ENCODE peak calls at places on chromosomes 4 and X, in nine cellular contexts. One of them, this sample, is unnamed.

GRCh38 chr4:82099863-82100579 is 273.8 kb downstream of the HNRNPD start:
- DNase-seq in immature natural killer cell: no peak
- DNase-seq in ACHN: no peak
- DNase-seq in AG10803: peak; percentile 4
- DNase-seq in NCI-H2227 treated with DMSO at 0.1 percent for 48 hours: no peak
- DNase-seq in HTR-8/SVneo: no peak
- DNase-seq in skeletal muscle cell: peak; percentile 0
- DNase-seq in dermis microvascular lymphatic vessel endothelial cell: no peak
- DNase-seq in astrocyte: no peak
- DNase-seq in this sample: no peak

GRCh38 chr4:110442309-110442708 is 33.6 kb upstream of the ENPEP start:
- DNase-seq in immature natural killer cell: no peak
- DNase-seq in ACHN: no peak
- DNase-seq in AG10803: no peak
- DNase-seq in NCI-H2227 treated with DMSO at 0.1 percent for 48 hours: no peak
- DNase-seq in HTR-8/SVneo: no peak
- DNase-seq in skeletal muscle cell: no peak
- DNase-seq in dermis microvascular lymphatic vessel endothelial cell: no peak
- DNase-seq in astrocyte: no peak
- DNase-seq in this sample: no peak

GRCh38 chrX:104288961-104289360 is 34.2 kb upstream of the ESX1 start:
- DNase-seq in immature natural killer cell: no peak
- DNase-seq in ACHN: no peak
- DNase-seq in AG10803: no peak
- DNase-seq in NCI-H2227 treated with DMSO at 0.1 percent for 48 hours: no peak
- DNase-seq in HTR-8/SVneo: no peak
- DNase-seq in skeletal muscle cell: no peak
- DNase-seq in dermis microvascular lymphatic vessel endothelial cell: no peak
- DNase-seq in astrocyte: peak; percentile 16
- DNase-seq in this sample: no peak

GRCh38 chr4:150117094-150117493 is 38.8 kb downstream of the DCLK2 start:
- DNase-seq in immature natural killer cell: no peak
- DNase-seq in ACHN: no peak
- DNase-seq in AG10803: peak; percentile 54
- DNase-seq in NCI-H2227 treated with DMSO at 0.1 percent for 48 hours: no peak
- DNase-seq in HTR-8/SVneo: no peak
- DNase-seq in skeletal muscle cell: no peak
- DNase-seq in dermis microvascular lymphatic vessel endothelial cell: no peak
- DNase-seq in astrocyte: peak; percentile 77
- DNase-seq in this sample: no peak

GRCh38 chr4:173899813-173900212 is 369.8 kb upstream of the HAND2 start:
- DNase-seq in immature natural killer cell: no peak
- DNase-seq in ACHN: no peak
- DNase-seq in AG10803: no peak
- DNase-seq in NCI-H2227 treated with DMSO at 0.1 percent for 48 hours: no peak
- DNase-seq in HTR-8/SVneo: no peak
- DNase-seq in skeletal muscle cell: no peak
- DNase-seq in dermis microvascular lymphatic vessel endothelial cell: no peak
- DNase-seq in astrocyte: no peak
- DNase-seq in this sample: no peak

GRCh38 chrX:120585702-120586101 is 18.2 kb upstream of the MCTS1 start:
- DNase-seq in immature natural killer cell: no peak
- DNase-seq in ACHN: no peak
- DNase-seq in AG10803: no peak
- DNase-seq in NCI-H2227 treated with DMSO at 0.1 percent for 48 hours: no peak
- DNase-seq in HTR-8/SVneo: no peak
- DNase-seq in skeletal muscle cell: no peak
- DNase-seq in dermis microvascular lymphatic vessel endothelial cell: no peak
- DNase-seq in astrocyte: no peak
- DNase-seq in this sample: no peak

GRCh38 chr4:168537086-168537485 is 40.2 kb downstream of the PALLD start:
- DNase-seq in immature natural killer cell: no peak
- DNase-seq in ACHN: no peak
- DNase-seq in AG10803: no peak
- DNase-seq in NCI-H2227 treated with DMSO at 0.1 percent for 48 hours: no peak
- DNase-seq in HTR-8/SVneo: no peak
- DNase-seq in skeletal muscle cell: no peak
- DNase-seq in dermis microvascular lymphatic vessel endothelial cell: no peak
- DNase-seq in astrocyte: no peak
- DNase-seq in this sample: no peak

GRCh38 chr4:19711871-19712270 is 539.8 kb upstream of the SLIT2 start:
- DNase-seq in immature natural killer cell: no peak
- DNase-seq in ACHN: peak; percentile 13
- DNase-seq in AG10803: peak; percentile 59
- DNase-seq in NCI-H2227 treated with DMSO at 0.1 percent for 48 hours: no peak
- DNase-seq in HTR-8/SVneo: peak; percentile 24
- DNase-seq in skeletal muscle cell: peak; percentile 21
- DNase-seq in dermis microvascular lymphatic vessel endothelial cell: no peak
- DNase-seq in astrocyte: peak; percentile 85
- DNase-seq in this sample: no peak

GRCh38 chr4:151098191-151098590 is 1.2 kb upstream of the RPS3A start:
- DNase-seq in immature natural killer cell: no peak
- DNase-seq in ACHN: no peak
- DNase-seq in AG10803: no peak
- DNase-seq in NCI-H2227 treated with DMSO at 0.1 percent for 48 hours: no peak
- DNase-seq in HTR-8/SVneo: no peak
- DNase-seq in skeletal muscle cell: no peak
- DNase-seq in dermis microvascular lymphatic vessel endothelial cell: peak; percentile 16
- DNase-seq in astrocyte: no peak
- DNase-seq in this sample: no peak

GRCh38 chr4:89298160-89298559 is 9.4 kb downstream of the GPRIN3 start:
- DNase-seq in immature natural killer cell: peak; percentile 60
- DNase-seq in ACHN: no peak
- DNase-seq in AG10803: no peak
- DNase-seq in NCI-H2227 treated with DMSO at 0.1 percent for 48 hours: no peak
- DNase-seq in HTR-8/SVneo: no peak
- DNase-seq in skeletal muscle cell: no peak
- DNase-seq in dermis microvascular lymphatic vessel endothelial cell: no peak
- DNase-seq in astrocyte: no peak
- DNase-seq in this sample: no peak

GRCh38 chrX:3699841-3700381 is 13.5 kb downstream of the PRKX start:
- DNase-seq in immature natural killer cell: peak; percentile 40
- DNase-seq in ACHN: no peak
- DNase-seq in AG10803: no peak
- DNase-seq in NCI-H2227 treated with DMSO at 0.1 percent for 48 hours: no peak
- DNase-seq in HTR-8/SVneo: no peak
- DNase-seq in skeletal muscle cell: no peak
- DNase-seq in dermis microvascular lymphatic vessel endothelial cell: no peak
- DNase-seq in astrocyte: no peak
- DNase-seq in this sample: no peak

GRCh38 chr4:76781698-76782595 is 116.0 kb downstream of the SOWAHB start:
- DNase-seq in immature natural killer cell: no peak
- DNase-seq in ACHN: peak; percentile 78
- DNase-seq in AG10803: peak; percentile 100
- DNase-seq in NCI-H2227 treated with DMSO at 0.1 percent for 48 hours: no peak
- DNase-seq in HTR-8/SVneo: peak; percentile 51
- DNase-seq in skeletal muscle cell: peak; percentile 94
- DNase-seq in dermis microvascular lymphatic vessel endothelial cell: no peak
- DNase-seq in astrocyte: peak; percentile 99
- DNase-seq in this sample: no peak

GRCh38 chrX:154409222-154409871 is at the start of gene DNASE1L1:
- DNase-seq in immature natural killer cell: peak; percentile 42
- DNase-seq in ACHN: peak; percentile 83
- DNase-seq in AG10803: peak; percentile 76
- DNase-seq in NCI-H2227 treated with DMSO at 0.1 percent for 48 hours: no peak
- DNase-seq in HTR-8/SVneo: peak; percentile 76
- DNase-seq in skeletal muscle cell: peak; percentile 71
- DNase-seq in dermis microvascular lymphatic vessel endothelial cell: peak; percentile 70
- DNase-seq in astrocyte: peak; percentile 82
- DNase-seq in this sample: no peak

GRCh38 chrX:34654939-34655338 is 2.1 kb downstream of the TMEM47 start:
- DNase-seq in immature natural killer cell: no peak
- DNase-seq in ACHN: peak; percentile 2
- DNase-seq in AG10803: peak; percentile 33
- DNase-seq in NCI-H2227 treated with DMSO at 0.1 percent for 48 hours: no peak
- DNase-seq in HTR-8/SVneo: no peak
- DNase-seq in skeletal muscle cell: no peak
- DNase-seq in dermis microvascular lymphatic vessel endothelial cell: no peak
- DNase-seq in astrocyte: no peak
- DNase-seq in this sample: no peak

GRCh38 chrX:18931972-18932371 is 51.9 kb downstream of the PHKA2 start:
- DNase-seq in immature natural killer cell: no peak
- DNase-seq in ACHN: peak; percentile 22
- DNase-seq in AG10803: peak; percentile 14
- DNase-seq in NCI-H2227 treated with DMSO at 0.1 percent for 48 hours: peak; percentile 22
- DNase-seq in HTR-8/SVneo: no peak
- DNase-seq in skeletal muscle cell: no peak
- DNase-seq in dermis microvascular lymphatic vessel endothelial cell: peak; percentile 6
- DNase-seq in astrocyte: no peak
- DNase-seq in this sample: peak; percentile 70

GRCh38 chr4:21011106-21011505 is 310.8 kb downstream of the PACRGL start:
- DNase-seq in immature natural killer cell: no peak
- DNase-seq in ACHN: no peak
- DNase-seq in AG10803: no peak
- DNase-seq in NCI-H2227 treated with DMSO at 0.1 percent for 48 hours: no peak
- DNase-seq in HTR-8/SVneo: no peak
- DNase-seq in skeletal muscle cell: no peak
- DNase-seq in dermis microvascular lymphatic vessel endothelial cell: no peak
- DNase-seq in astrocyte: no peak
- DNase-seq in this sample: no peak

GRCh38 chr4:6916069-6916586 is 6.5 kb downstream of the TBC1D14 start:
- DNase-seq in immature natural killer cell: no peak
- DNase-seq in ACHN: no peak
- DNase-seq in AG10803: no peak
- DNase-seq in NCI-H2227 treated with DMSO at 0.1 percent for 48 hours: no peak
- DNase-seq in HTR-8/SVneo: no peak
- DNase-seq in skeletal muscle cell: no peak
- DNase-seq in dermis microvascular lymphatic vessel endothelial cell: no peak
- DNase-seq in astrocyte: no peak
- DNase-seq in this sample: no peak

GRCh38 chrX:133258481-133258880 is 40.3 kb upstream of the TFDP3 start:
- DNase-seq in immature natural killer cell: no peak
- DNase-seq in ACHN: no peak
- DNase-seq in AG10803: peak; percentile 28
- DNase-seq in NCI-H2227 treated with DMSO at 0.1 percent for 48 hours: no peak
- DNase-seq in HTR-8/SVneo: no peak
- DNase-seq in skeletal muscle cell: no peak
- DNase-seq in dermis microvascular lymphatic vessel endothelial cell: no peak
- DNase-seq in astrocyte: peak; percentile 80
- DNase-seq in this sample: no peak

GRCh38 chr4:92305878-92306520 is 2.2 kb downstream of the GRID2 start:
- DNase-seq in immature natural killer cell: no peak
- DNase-seq in ACHN: no peak
- DNase-seq in AG10803: no peak
- DNase-seq in NCI-H2227 treated with DMSO at 0.1 percent for 48 hours: no peak
- DNase-seq in HTR-8/SVneo: no peak
- DNase-seq in skeletal muscle cell: no peak
- DNase-seq in dermis microvascular lymphatic vessel endothelial cell: no peak
- DNase-seq in astrocyte: no peak
- DNase-seq in this sample: peak; percentile 78

GRCh38 chr4:148364525-148364924 is 77.7 kb downstream of the NR3C2 start:
- DNase-seq in immature natural killer cell: no peak
- DNase-seq in ACHN: no peak
- DNase-seq in AG10803: no peak
- DNase-seq in NCI-H2227 treated with DMSO at 0.1 percent for 48 hours: no peak
- DNase-seq in HTR-8/SVneo: no peak
- DNase-seq in skeletal muscle cell: no peak
- DNase-seq in dermis microvascular lymphatic vessel endothelial cell: no peak
- DNase-seq in astrocyte: no peak
- DNase-seq in this sample: no peak

GRCh38 chr4:6227412-6228157 is 27.2 kb upstream of the JAKMIP1 start:
- DNase-seq in immature natural killer cell: no peak
- DNase-seq in ACHN: no peak
- DNase-seq in AG10803: no peak
- DNase-seq in NCI-H2227 treated with DMSO at 0.1 percent for 48 hours: no peak
- DNase-seq in HTR-8/SVneo: no peak
- DNase-seq in skeletal muscle cell: no peak
- DNase-seq in dermis microvascular lymphatic vessel endothelial cell: no peak
- DNase-seq in astrocyte: no peak
- DNase-seq in this sample: no peak

This sample was measured in NCI-H82.